ENCODE peak calls at places on chromosomes 1 and 21, in nine cellular contexts. V is cerebellum; S is coronary artery; K is NCI-H187; N is non-pigmented ciliary epithelial cell; D is 8988T; E is effector CD4-positive, alpha-beta T cell; X is NCI-H146; J is activated CD8-positive, alpha-beta T cell treated with anti-CD3 and anti-CD28 coated beads for 36 hours. Q is an unnamed sample.

GRCh38 chr1:195604287-195604686 is 1004.0 kb downstream of the KCNT2 start:
- DNase-seq in X (no peak), J (no peak), V (no peak), S (no peak), E (no peak), K (no peak), N (peak; percentile 13), D (no peak), Q (no peak)

GRCh38 chr1:106924360-106924759 is 132.1 kb upstream of the PRMT6 start:
- DNase-seq in E (no peak), K (no peak), X (no peak), N (peak; percentile 38), D (no peak), J (no peak), V (no peak), S (no peak), Q (no peak)

GRCh38 chr1:936865-937264 is 13.1 kb downstream of the SAMD11 start:
- DNase-seq in N (no peak), D (no peak), E (no peak), X (no peak), V (no peak), J (no peak), S (no peak), K (no peak), Q (no peak)

GRCh38 chr1:79497193-79497773 is 490.8 kb upstream of the ADGRL4 start:
- DNase-seq in N (peak; percentile 9), S (no peak), X (peak; percentile 52), J (peak; percentile 6), K (no peak), E (no peak), V (no peak), D (no peak), Q (peak; percentile 6)

GRCh38 chr1:70778056-70778762 is 269.4 kb downstream of the PTGER3 start:
- DNase-seq in V (no peak), N (no peak), D (no peak), E (no peak), K (no peak), X (no peak), S (no peak), J (no peak), Q (no peak)

GRCh38 chr1:10085076-10085475 is 52.3 kb downstream of the UBE4B start:
- DNase-seq in V (no peak), N (no peak), X (no peak), J (no peak), E (no peak), K (no peak), D (no peak), S (no peak), Q (no peak)

GRCh38 chr1:6441586-6441985 is 17.0 kb downstream of the ESPN start:
- DNase-seq in V (no peak), S (no peak), N (no peak), J (no peak), E (no peak), X (no peak), K (no peak), D (no peak), Q (no peak)

GRCh38 chr1:147162093-147162492 is 10.2 kb downstream of the PRKAB2 start:
- DNase-seq in N (no peak), D (no peak), J (no peak), S (no peak), E (no peak), K (no peak), V (no peak), X (no peak), Q (no peak)

GRCh38 chr1:227958617-227959324 is 11.0 kb upstream of the WNT9A start:
- DNase-seq in K (no peak), N (no peak), E (no peak), X (no peak), V (no peak), J (no peak), D (no peak), S (no peak), Q (peak; percentile 1)

GRCh38 chr1:17711962-17712361 is 43.2 kb upstream of the ACTL8 start:
- DNase-seq in V (no peak), N (no peak), X (no peak), E (no peak), S (no peak), J (no peak), K (no peak), D (no peak), Q (no peak)

GRCh38 chr1:12071892-12072291 is 8.8 kb downstream of the TNFRSF8 start:
- DNase-seq in E (no peak), K (no peak), X (no peak), J (no peak), V (no peak), N (no peak), S (no peak), D (no peak), Q (no peak)

GRCh38 chr1:214404154-214404553 is 123.2 kb downstream of the SMYD2 start:
- DNase-seq in S (no peak), E (no peak), K (no peak), X (no peak), V (no peak), N (peak; percentile 81), J (no peak), D (no peak), Q (no peak)

GRCh38 chr1:45913925-45914501 is 110.6 kb downstream of the MAST2 start:
- DNase-seq in J (no peak), X (no peak), E (no peak), S (no peak), V (no peak), K (no peak), D (no peak), N (no peak), Q (no peak)

GRCh38 chr1:87279201-87279860 is 49.3 kb upstream of the LMO4 start:
- DNase-seq in V (no peak), S (no peak), K (no peak), N (no peak), D (no peak), J (no peak), X (no peak), E (no peak), Q (no peak)

GRCh38 chr1:87449348-87449963 is 120.8 kb downstream of the LMO4 start:
- DNase-seq in D (no peak), E (no peak), V (no peak), X (peak; percentile 9), J (peak; percentile 53), N (no peak), S (no peak), K (no peak), Q (peak; percentile 43)

GRCh38 chr21:16551101-16551695 is 821.4 kb downstream of the USP25 start:
- DNase-seq in V (no peak), J (no peak), X (no peak), D (no peak), S (no peak), E (no peak), N (no peak), K (no peak), Q (no peak)

GRCh38 chr1:110229348-110230001 is 19.4 kb downstream of the KCNC4 start:
- DNase-seq in S (no peak), X (no peak), V (peak; percentile 77), D (no peak), E (no peak), N (no peak), K (no peak), J (no peak), Q (no peak)

GRCh38 chr21:16570856-16571255 is 841.1 kb downstream of the USP25 start:
- DNase-seq in V (no peak), E (no peak), S (no peak), X (no peak), K (no peak), N (no peak), J (no peak), D (no peak), Q (no peak)

GRCh38 chr1:204818998-204819397 is 51.7 kb upstream of the NFASC start:
- DNase-seq in S (no peak), E (no peak), J (no peak), X (no peak), D (no peak), N (no peak), V (no peak), K (no peak), Q (no peak)

GRCh38 chr1:156708245-156708661 is 2.9 kb upstream of the CRABP2 start:
- DNase-seq in V (no peak), J (no peak), E (no peak), S (no peak), D (no peak), K (no peak), X (no peak), N (no peak), Q (no peak)

GRCh38 chr1:112762541-112763141 is 47.5 kb upstream of the PPM1J start:
- DNase-seq in J (no peak), N (no peak), X (no peak), S (no peak), D (no peak), E (no peak), K (no peak), V (no peak), Q (no peak)

GRCh38 chr21:15455819-15456462 is 273.8 kb upstream of the USP25 start:
- DNase-seq in V (no peak), N (no peak), S (no peak), X (no peak), J (no peak), E (no peak), K (no peak), D (no peak), Q (no peak)

GRCh38 chr1:2100775-2101108 is 50.5 kb downstream of the PRKCZ start:
- DNase-seq in K (no peak), D (no peak), V (no peak), S (no peak), N (no peak), J (no peak), X (no peak), E (no peak), Q (no peak)

GRCh38 chr1:109768700-109769325 is 5.1 kb upstream of the EPS8L3 start:
- DNase-seq in X (no peak), D (no peak), S (no peak), J (no peak), N (no peak), K (no peak), V (no peak), E (no peak), Q (no peak)

Q was measured in RPMI8226.